ENCODE peak calls at places on chromosomes 12 and 14, in seven cellular contexts. N is vagina, G is IMR-90, T is neural progenitor cell, S is stomach, F is suprapubic skin, K is tibial artery. U is an unnamed sample. For H3K4me1, the result is how much of the 10 kb centered on the place peaks cover.

GRCh38 chr12:110641512-110641911 is 27.6 kb downstream of the TCTN1 start:
- DNase-seq in N (no peak), G (peak), T (peak), S (no peak), F (no peak), K (no peak), U (no peak)

GRCh38 chr12:118983147-118983824 is 1.9 kb downstream of the SRRM4 start:
- DNase-seq in N (no peak), G (no peak), T (no peak), S (no peak), F (no peak), K (no peak), U (no peak)

GRCh38 chr12:116881867-116882507 is 746 bp upstream of the HRK start:
- DNase-seq in N (no peak), G (no peak), T (peak), S (no peak), F (no peak), K (no peak), U (no peak)

GRCh38 chr14:58541623-58542022 is 96.1 kb upstream of the DACT1 start:
- DNase-seq in N (no peak), G (no peak), T (no peak), S (no peak), F (no peak), K (no peak), U (no peak)

GRCh38 chr12:66036317-66036716 is 94.2 kb downstream of the LLPH start:
- DNase-seq in N (no peak), G (peak), T (no peak), S (no peak), F (no peak), K (peak), U (no peak)

GRCh38 chr14:77988966-77989365 is 181.2 kb upstream of the NRXN3 start:
- DNase-seq in N (peak), G (peak), T (no peak), S (no peak), F (no peak), K (peak), U (no peak)

GRCh38 chr12:57616383-57617101 is 5.3 kb downstream of the ARHGEF25 start:
- DNase-seq in N (no peak), G (peak), T (no peak), S (no peak), F (no peak), K (no peak), U (no peak)

GRCh38 chr14:34649344-34649743 is 19.4 kb upstream of the SNX6 start:
- DNase-seq in N (no peak), G (peak), T (no peak), S (no peak), F (no peak), K (no peak), U (no peak)

GRCh38 chr14:100662850-100663527 is 63.7 kb upstream of the DLK1 start:
- DNase-seq in N (no peak), G (peak), T (peak), S (peak), F (no peak), K (peak), U (peak)

GRCh38 chr12:103851127-103851526 is 10.1 kb upstream of the NT5DC3 start:
- DNase-seq in N (no peak), G (peak), T (no peak), S (no peak), F (no peak), K (no peak), U (no peak)
- H3K4me1 ChIP-seq in N (under half), G (under half), T (under half), S (under half), F (under half), K (half or more), U (under half)

GRCh38 chr12:109112720-109113465 is 3.5 kb upstream of the ACACB start:
- DNase-seq in N (no peak), G (no peak), T (no peak), S (no peak), F (no peak), K (no peak), U (no peak)

GRCh38 chr12:109115404-109115757 is 1.0 kb upstream of the ACACB start:
- DNase-seq in N (no peak), G (no peak), T (no peak), S (no peak), F (no peak), K (no peak), U (no peak)

GRCh38 chr12:109115758-109116610 is at the start of gene ACACB:
- DNase-seq in N (no peak), G (no peak), T (peak), S (peak), F (peak), K (peak), U (peak)

GRCh38 chr12:109113661-109114321 is 2.6 kb upstream of the ACACB start:
- DNase-seq in N (no peak), G (no peak), T (no peak), S (no peak), F (no peak), K (no peak), U (no peak)

DNA sequence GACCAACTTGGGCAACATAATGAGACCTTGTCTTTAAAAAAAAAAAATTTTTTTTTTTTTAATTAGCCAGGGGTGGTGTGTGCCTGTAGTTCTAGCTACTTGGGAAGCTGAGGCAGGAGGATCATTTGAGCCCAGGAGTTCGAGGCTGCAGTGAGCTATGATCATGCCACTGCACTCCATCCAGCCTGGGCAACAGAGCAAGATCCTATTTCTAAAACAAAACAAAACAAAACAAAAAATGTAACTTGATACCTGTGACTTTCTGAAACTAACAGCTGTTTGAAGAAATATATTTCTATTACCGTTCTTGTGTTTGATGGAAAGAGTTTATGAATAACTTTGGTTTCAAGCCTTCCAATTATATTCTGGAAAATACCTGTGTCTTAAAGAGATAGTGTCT is 1.7 kb upstream of the ACACB start:
- DNase-seq in N (no peak), G (no peak), T (no peak), S (no peak), F (no peak), K (no peak), U (no peak)
- H3K4me1 ChIP-seq in N (half or more), G (under half), T (under half), S (half or more), F (half or more), K (under half), U (half or more)

DNA sequence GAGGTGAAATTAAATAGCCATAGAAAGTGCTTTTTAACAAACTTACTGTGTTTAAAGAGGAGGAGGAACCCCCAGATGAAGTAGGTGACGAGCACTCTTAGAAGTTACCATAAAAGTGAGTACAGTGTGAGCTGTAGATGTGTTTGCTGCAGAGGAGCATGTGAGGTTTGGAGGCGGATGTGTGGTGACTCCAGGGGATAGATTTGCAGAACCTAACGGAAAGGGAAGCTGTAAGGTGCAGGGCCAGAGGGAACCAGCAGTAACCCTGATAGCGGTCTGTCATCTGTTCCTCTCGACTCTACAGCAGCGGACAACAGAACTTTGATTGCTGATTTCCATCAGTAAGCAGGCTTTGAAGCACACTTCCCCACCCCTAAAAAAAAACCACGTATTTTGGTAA is 5.2 kb downstream of the CALM1 start:
- DNase-seq in N (no peak), G (no peak), T (no peak), S (no peak), F (no peak), K (no peak), U (no peak)
- H3K4me1 ChIP-seq in N (under half), G (under half), T (under half), S (half or more), F (under half), K (half or more), U (under half)

DNA sequence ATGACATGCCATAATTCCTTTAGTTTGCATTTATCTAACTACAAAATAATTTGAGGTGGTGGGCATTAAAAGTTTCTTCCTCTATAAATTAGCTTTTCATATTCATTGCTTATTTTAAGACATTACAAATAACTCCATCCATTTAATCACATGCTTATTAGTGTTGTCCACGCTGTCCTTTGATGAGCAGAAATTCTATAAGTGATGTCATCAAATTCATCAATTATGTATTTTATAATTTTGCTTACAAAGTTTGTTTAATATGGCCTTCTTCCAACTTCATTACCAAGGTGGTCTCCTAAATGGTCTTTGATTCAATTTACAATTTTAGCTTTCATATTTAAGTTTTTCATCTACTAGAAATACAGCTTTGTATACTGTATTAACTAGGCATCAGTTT is 173.5 kb downstream of the PRKD1 start:
- DNase-seq in N (no peak), G (no peak), T (no peak), S (no peak), F (no peak), K (no peak), U (no peak)
- H3K4me1 ChIP-seq in N (under half), G (under half), T (under half), S (under half), F (under half), K (under half), U (under half)

DNA sequence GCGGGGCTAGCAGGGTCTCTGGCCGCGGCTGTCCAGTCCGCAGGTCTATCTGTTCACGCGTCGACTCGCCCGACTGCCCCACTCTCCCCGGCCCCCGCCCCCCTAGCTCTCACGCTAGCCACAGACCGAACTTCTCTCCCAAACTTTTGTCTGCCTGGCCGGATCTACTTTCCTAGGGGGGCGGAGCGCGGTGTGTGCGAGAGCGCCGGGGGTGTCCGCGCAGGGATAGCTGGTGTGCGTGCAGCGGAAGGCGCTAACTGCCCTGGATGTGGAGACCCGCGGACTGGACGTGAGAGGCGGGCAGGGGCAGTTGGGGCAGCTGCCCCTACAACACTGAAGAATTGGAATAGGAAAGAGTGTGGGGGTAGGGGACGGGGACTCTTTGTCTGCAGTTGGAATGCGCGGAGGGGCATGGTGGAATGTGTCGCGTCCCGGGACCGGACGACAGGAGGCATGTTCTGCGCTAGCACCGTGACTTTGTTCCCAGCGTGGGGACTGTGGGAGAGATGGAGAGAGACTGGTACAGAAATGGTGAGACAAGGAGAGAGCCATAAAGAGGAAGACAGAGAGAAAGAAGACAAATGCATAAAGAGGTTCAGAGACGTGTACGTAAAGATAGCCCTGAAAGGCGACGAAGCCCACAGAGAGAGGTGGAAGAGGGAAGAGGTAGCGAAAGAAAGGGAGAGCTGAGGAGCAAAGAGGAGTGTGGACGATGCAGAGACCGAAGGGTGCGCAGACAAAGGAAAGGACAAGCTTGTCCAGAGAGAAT is at the start of gene AJUBA:
- DNase-seq in N (peak), G (peak), T (peak), S (peak), F (peak), K (peak), U (peak)
- H3K4me1 ChIP-seq in N (under half), G (under half), T (under half), S (half or more), F (under half), K (under half), U (under half)